ENCODE peak calls at places on chromosomes 3 and 15, in nine cellular contexts. D is globus pallidus; O is GF-D8; I is RPMI7951; Q is ecto neural progenitor cell; U is SW480; G is stimulated activated naive CD8-positive, alpha-beta T cell treated with anti-CD3 and anti-CD28 coated beads, Interleukin-15, amount 100 ng/mL, for 72 hours; P is effector memory CD8-positive, alpha-beta T cell; W is AG04450. B is an unnamed sample.

GRCh38 chr15:75228787-75229186 is 27.1 kb downstream of the C15orf39 start:
- DNase-seq in D (no peak), O (no peak), I (no peak), Q (no peak), U (no peak), G (no peak), P (no peak), W (no peak), B (no peak)

GRCh38 chr3:177037241-177037640 is 160.0 kb downstream of the TBL1XR1 start:
- DNase-seq in D (no peak), O (no peak), I (peak), Q (no peak), U (no peak), G (no peak), P (no peak), W (no peak), B (no peak)

GRCh38 chr3:40741729-40742128 is 217.0 kb downstream of the ZNF621 start:
- DNase-seq in D (peak), O (no peak), I (peak), Q (no peak), U (no peak), G (no peak), P (no peak), W (no peak), B (no peak)

GRCh38 chr15:45187578-45187893 is 230 bp downstream of the SHF start:
- DNase-seq in D (no peak), O (no peak), I (no peak), Q (no peak), U (no peak), G (no peak), P (no peak), W (no peak), B (no peak)

GRCh38 chr15:94297543-94297942 is 66.2 kb downstream of the MCTP2 start:
- DNase-seq in D (no peak), O (no peak), I (peak), Q (no peak), U (peak), G (no peak), P (no peak), W (no peak), B (no peak)

GRCh38 chr15:86690566-86690965 is 610.9 kb downstream of the AGBL1 start:
- DNase-seq in D (no peak), O (no peak), I (peak), Q (no peak), U (no peak), G (no peak), P (no peak), W (no peak), B (no peak)

GRCh38 chr15:64149424-64150235 is 1.9 kb upstream of the SNX22 start:
- DNase-seq in D (no peak), O (no peak), I (no peak), Q (no peak), U (peak), G (no peak), P (no peak), W (no peak), B (no peak)

GRCh38 chr15:30859091-30859874 is 44.4 kb upstream of the FAN1 start:
- DNase-seq in D (peak), O (no peak), I (peak), Q (no peak), U (peak), G (peak), P (no peak), W (peak), B (peak)

B was measured in retinal pigment epithelial cell.